ENCODE peak calls at places on chromosomes 13 and 19, in eight cellular contexts. F is PC-9, A is fibroblast of mammary gland, X is nephron progenitor cell, P is brain microvascular endothelial cell, Z is K562, Y is AG09319, H is lower leg skin. T is an unnamed sample.

GRCh38 chr13:98207411-98207810 is 30.3 kb upstream of the RNF113B start:
- DNase-seq in F (no peak), A (no peak), X (no peak), P (peak; percentile 50), Z (no peak), Y (no peak), H (no peak), T (no peak)

GRCh38 chr13:50911051-50911690 is 1.6 kb downstream of the RNASEH2B start:
- DNase-seq in F (no peak), A (peak; percentile 41), X (no peak), P (no peak), Z (peak; percentile 31), Y (no peak), H (no peak), T (no peak)

GRCh38 chr13:26498524-26499208 is 58.8 kb upstream of the WASF3 start:
- DNase-seq in F (no peak), A (peak; percentile 47), X (no peak), P (peak; percentile 42), Z (no peak), Y (no peak), H (no peak), T (no peak)

GRCh38 chr13:92354583-92354982 is 872.0 kb upstream of the GPC6 start:
- DNase-seq in F (no peak), A (no peak), X (no peak), P (peak; percentile 15), Z (no peak), Y (no peak), H (no peak), T (no peak)

GRCh38 chr19:28257396-28257795 is 955.6 kb downstream of the UQCRFS1 start:
- DNase-seq in F (no peak), A (no peak), X (no peak), P (no peak), Z (no peak), Y (no peak), H (no peak), T (no peak)

GRCh38 chr19:43752287-43752875 is 2.4 kb downstream of the SMG9 start:
- DNase-seq in F (no peak), A (no peak), X (no peak), P (no peak), Z (no peak), Y (no peak), H (no peak), T (no peak)

GRCh38 chr13:40172149-40172591 is 494.3 kb downstream of the FOXO1 start:
- DNase-seq in F (no peak), A (no peak), X (no peak), P (no peak), Z (no peak), Y (no peak), H (peak; percentile 52), T (peak; percentile 64)

GRCh38 chr19:3045885-3046603 is 16.3 kb downstream of the TLE5 start:
- DNase-seq in F (no peak), A (no peak), X (no peak), P (no peak), Z (no peak), Y (no peak), H (no peak), T (no peak)

GRCh38 chr13:29978211-29978610 is 127.8 kb upstream of the UBL3 start:
- DNase-seq in F (no peak), A (peak; percentile 65), X (no peak), P (no peak), Z (no peak), Y (no peak), H (no peak), T (no peak)

GRCh38 chr19:44912854-44913253 is 1.6 kb upstream of the APOC1 start:
- DNase-seq in F (no peak), A (no peak), X (no peak), P (no peak), Z (no peak), Y (no peak), H (no peak), T (no peak)

GRCh38 chr19:718251-719024 is 9.7 kb downstream of the PALM start:
- DNase-seq in F (no peak), A (no peak), X (no peak), P (no peak), Z (no peak), Y (no peak), H (no peak), T (no peak)

GRCh38 chr19:51750381-51751124 is 1.1 kb downstream of the FPR1 start:
- DNase-seq in F (no peak), A (peak; percentile 68), X (no peak), P (no peak), Z (no peak), Y (no peak), H (no peak), T (no peak)

GRCh38 chr13:97446448-97446847 is 12.5 kb downstream of the RAP2A start:
- DNase-seq in F (no peak), A (no peak), X (no peak), P (no peak), Z (no peak), Y (no peak), H (no peak), T (no peak)

GRCh38 chr13:80374453-80374852 is 33.5 kb upstream of the SPRY2 start:
- DNase-seq in F (no peak), A (no peak), X (no peak), P (no peak), Z (no peak), Y (no peak), H (no peak), T (no peak)

GRCh38 chr13:30133554-30133912 is 173.8 kb downstream of the KATNAL1 start:
- DNase-seq in F (no peak), A (no peak), X (no peak), P (no peak), Z (peak; percentile 18), Y (no peak), H (no peak), T (no peak)

GRCh38 chr13:112181336-112182051 is 114.5 kb downstream of the SOX1 start:
- DNase-seq in F (no peak), A (no peak), X (no peak), P (no peak), Z (no peak), Y (no peak), H (no peak), T (no peak)

GRCh38 chr13:105642511-105642958 is 892.9 kb downstream of the EFNB2 start:
- DNase-seq in F (peak; percentile 19), A (no peak), X (no peak), P (peak; percentile 46), Z (no peak), Y (no peak), H (no peak), T (no peak)

GRCh38 chr13:106919093-106919492 is 351.2 kb upstream of the ARGLU1 start:
- DNase-seq in F (no peak), A (no peak), X (peak; percentile 16), P (peak; percentile 28), Z (no peak), Y (no peak), H (no peak), T (no peak)

GRCh38 chr13:67880916-67881315 is 650.8 kb upstream of the PCDH9 start:
- DNase-seq in F (no peak), A (no peak), X (no peak), P (no peak), Z (no peak), Y (no peak), H (no peak), T (no peak)

GRCh38 chr13:50129065-50129922 is 114.0 kb downstream of the KCNRG start:
- DNase-seq in F (no peak), A (peak; percentile 38), X (peak; percentile 44), P (no peak), Z (no peak), Y (no peak), H (no peak), T (peak; percentile 81)

GRCh38 chr13:45490068-45490467 is 25.3 kb downstream of the COG3 start:
- DNase-seq in F (no peak), A (no peak), X (no peak), P (no peak), Z (no peak), Y (no peak), H (no peak), T (no peak)
- TF ChIP-seq CTCF in F (peak; percentile 49), A (no peak), X (no peak), P (no peak), Z (peak; percentile 44), Y (no peak), H (no peak), T (no peak)

DNA sequence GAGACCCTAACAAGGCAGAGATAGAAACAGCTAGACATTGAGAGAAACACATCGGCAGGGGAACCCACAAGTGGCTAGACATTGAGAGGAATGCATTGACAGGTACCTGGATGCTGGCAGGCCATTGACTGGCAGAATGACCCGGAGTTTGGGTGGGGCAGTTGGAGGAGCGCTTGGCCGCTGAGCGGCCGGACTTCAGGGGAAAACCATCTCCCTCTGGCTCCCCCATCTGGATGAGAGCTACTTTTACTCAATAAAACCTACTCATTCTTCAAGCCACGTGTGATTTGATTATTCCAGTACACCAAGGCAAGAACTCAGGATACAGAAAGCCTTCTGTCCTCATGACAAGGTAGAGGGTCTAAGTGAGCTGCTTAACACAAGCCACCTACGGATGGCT is 473.4 kb downstream of the SLITRK5 start:
- DNase-seq in F (no peak), A (no peak), X (no peak), P (no peak), Z (no peak), Y (no peak), H (no peak), T (peak; percentile 31)
- TF ChIP-seq CTCF in F (no peak), A (no peak), X (no peak), P (no peak), Z (no peak), Y (no peak), H (no peak), T (no peak)

DNA sequence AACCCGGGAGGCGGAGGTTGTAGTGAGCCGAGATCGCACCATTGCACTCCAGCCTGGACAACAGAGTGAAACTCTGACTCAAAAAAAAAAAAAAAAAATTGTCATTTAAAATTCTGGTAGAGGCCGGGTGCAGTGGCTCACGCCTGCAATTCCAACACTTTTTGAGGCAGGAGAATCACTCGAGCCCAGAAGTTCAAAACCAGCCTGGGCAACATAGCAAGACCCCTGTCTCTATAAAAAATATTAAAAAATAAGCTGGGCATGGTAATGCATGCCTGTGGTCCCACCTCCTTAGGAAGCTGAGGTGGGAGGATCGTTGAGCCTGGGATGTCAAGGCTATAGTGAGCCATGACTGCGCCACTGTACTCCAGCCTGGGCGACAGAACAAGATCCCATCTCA is 6.2 kb downstream of the NUCB1 start:
- DNase-seq in F (no peak), A (no peak), X (no peak), P (no peak), Z (no peak), Y (no peak), H (no peak), T (no peak)
- TF ChIP-seq CTCF in F (no peak), A (no peak), X (no peak), P (no peak), Z (no peak), Y (no peak), H (no peak), T (no peak)

DNA sequence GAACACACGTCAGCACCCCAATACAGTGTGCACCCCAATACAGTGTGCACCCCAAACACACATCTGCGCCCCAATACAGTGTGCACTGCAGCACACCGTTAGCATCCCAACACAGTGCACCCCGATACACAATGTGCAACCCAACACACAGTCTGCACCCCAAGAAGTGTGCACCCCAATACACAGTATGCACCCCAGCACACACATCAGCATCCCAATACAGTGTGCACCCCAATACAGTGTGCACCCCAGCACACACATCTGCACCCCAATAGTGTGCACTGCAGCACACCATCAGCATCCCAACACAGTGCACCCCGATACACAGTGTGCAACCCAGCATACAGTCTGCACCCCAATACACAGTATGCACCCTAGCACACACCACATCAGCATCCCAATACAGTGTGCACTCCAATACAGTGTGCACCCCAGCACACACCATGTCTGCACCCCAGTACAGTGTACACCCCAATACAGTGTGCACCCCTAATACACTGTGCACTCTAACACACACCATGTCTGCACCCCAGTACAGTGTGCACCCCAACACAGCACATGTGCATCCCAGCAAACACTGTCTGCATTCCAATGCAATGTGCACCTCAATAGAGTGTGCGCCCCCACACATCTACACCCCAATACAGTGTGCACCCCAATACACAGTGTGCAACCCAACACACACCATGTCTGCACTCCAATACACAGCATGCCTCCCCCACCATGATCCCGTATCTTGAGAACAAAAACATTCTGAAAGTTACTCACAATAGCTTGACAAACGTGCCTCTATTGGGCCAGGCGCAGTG is 858 bp upstream of the CARS2 start:
- DNase-seq in F (no peak), A (no peak), X (no peak), P (no peak), Z (no peak), Y (no peak), H (no peak), T (no peak)
- TF ChIP-seq CTCF in F (no peak), A (no peak), X (no peak), P (no peak), Z (no peak), Y (no peak), H (no peak), T (no peak)